ENCODE peak calls at places on chromosomes 7 and 10, in ten cellular contexts. K is T1000; V is GM23338; L is DMS 273 treated with DMSO at 0.1 percent for 48 hours; B is Kasumi-1; O is psoas muscle; Z is ACHN; G is stimulated activated CD4-positive, alpha-beta T cell treated with anti-CD3 and anti-CD28 coated beads, Interleukin-1b, Interleukin-23, amount 100 ng/mL, for 48 hours; P is CD4-positive, alpha-beta T cell; R is ovary. U is an unnamed sample.

GRCh38 chr10:36802523-36803153 is 322.8 kb upstream of the ANKRD30A start:
- DNase-seq in K (no peak), V (no peak), L (peak), B (no peak), O (no peak), Z (no peak), G (no peak), P (no peak), R (no peak), U (no peak)

GRCh38 chr10:17029581-17030271 is 99.9 kb downstream of the CUBN start:
- DNase-seq in K (no peak), V (no peak), L (no peak), B (peak), O (peak), Z (peak), G (peak), P (peak), R (peak), U (peak)

GRCh38 chr10:112970036-112970435 is 20.0 kb downstream of the TCF7L2 start:
- DNase-seq in K (no peak), V (no peak), L (no peak), B (no peak), O (no peak), Z (no peak), G (no peak), P (no peak), R (no peak), U (no peak)

GRCh38 chr7:46948776-46949175 is 633.1 kb downstream of the TNS3 start:
- DNase-seq in K (no peak), V (no peak), L (no peak), B (no peak), O (no peak), Z (no peak), G (no peak), P (no peak), R (no peak), U (no peak)

GRCh38 chr10:77837248-77837924 is 89.2 kb downstream of the DLG5 start:
- DNase-seq in K (peak), V (peak), L (peak), B (peak), O (no peak), Z (peak), G (peak), P (peak), R (no peak), U (peak)

GRCh38 chr10:88994034-88994433 is 3.4 kb downstream of the FAS start:
- DNase-seq in K (no peak), V (no peak), L (no peak), B (no peak), O (no peak), Z (peak), G (no peak), P (no peak), R (no peak), U (no peak)

GRCh38 chr10:6203331-6204062 is 765 bp downstream of the PFKFB3 start:
- DNase-seq in K (peak), V (peak), L (no peak), B (peak), O (peak), Z (peak), G (no peak), P (no peak), R (peak), U (peak)

GRCh38 chr7:155356323-155357105 is 58.8 kb downstream of the INSIG1 start:
- DNase-seq in K (no peak), V (peak), L (no peak), B (peak), O (peak), Z (peak), G (no peak), P (no peak), R (no peak), U (no peak)

GRCh38 chr7:27329917-27330316 is 87.3 kb downstream of the EVX1 start:
- DNase-seq in K (no peak), V (peak), L (no peak), B (peak), O (no peak), Z (no peak), G (no peak), P (no peak), R (no peak), U (no peak)

GRCh38 chr7:8938036-8938435 is 504.6 kb downstream of the NXPH1 start:
- DNase-seq in K (no peak), V (no peak), L (peak), B (no peak), O (no peak), Z (no peak), G (no peak), P (no peak), R (no peak), U (no peak)

GRCh38 chr10:110408203-110408871 is 89.4 kb upstream of the DUSP5 start:
- DNase-seq in K (peak), V (peak), L (no peak), B (no peak), O (no peak), Z (no peak), G (no peak), P (no peak), R (no peak), U (no peak)

GRCh38 chr7:159197066-159197975 is 52.7 kb upstream of the VIPR2 start:
- DNase-seq in K (no peak), V (peak), L (no peak), B (peak), O (no peak), Z (no peak), G (peak), P (peak), R (no peak), U (peak)

GRCh38 chr10:31381766-31382316 is 62.8 kb downstream of the ZEB1 start:
- DNase-seq in K (no peak), V (no peak), L (no peak), B (no peak), O (no peak), Z (no peak), G (no peak), P (no peak), R (no peak), U (no peak)

GRCh38 chr7:114087674-114088539 is 169.1 kb upstream of the PPP1R3A start:
- DNase-seq in K (no peak), V (peak), L (no peak), B (no peak), O (peak), Z (no peak), G (no peak), P (no peak), R (no peak), U (peak)

GRCh38 chr10:63549810-63550209 is 28.6 kb downstream of the REEP3 start:
- DNase-seq in K (no peak), V (no peak), L (peak), B (no peak), O (no peak), Z (no peak), G (no peak), P (no peak), R (no peak), U (no peak)

GRCh38 chr10:24393206-24393605 is 184.3 kb downstream of the KIAA1217 start:
- DNase-seq in K (no peak), V (no peak), L (no peak), B (no peak), O (no peak), Z (no peak), G (no peak), P (no peak), R (no peak), U (no peak)

GRCh38 chr7:122802211-122802833 is 83.9 kb downstream of the CADPS2 start:
- DNase-seq in K (no peak), V (peak), L (no peak), B (no peak), O (no peak), Z (no peak), G (no peak), P (no peak), R (peak), U (no peak)

GRCh38 chr7:28686418-28686800 is 271.7 kb downstream of the TRIL start:
- DNase-seq in K (no peak), V (peak), L (peak), B (no peak), O (no peak), Z (peak), G (no peak), P (no peak), R (peak), U (peak)

GRCh38 chr10:96595741-96596140 is 8.9 kb upstream of the TM9SF3 start:
- DNase-seq in K (no peak), V (no peak), L (no peak), B (no peak), O (no peak), Z (no peak), G (no peak), P (no peak), R (no peak), U (no peak)

GRCh38 chr10:88874271-88874670 is 5.8 kb upstream of the STAMBPL1 start:
- DNase-seq in K (no peak), V (no peak), L (no peak), B (no peak), O (no peak), Z (no peak), G (no peak), P (no peak), R (no peak), U (no peak)

GRCh38 chr7:154857728-154858681 is 144.9 kb downstream of the PAXIP1 start:
- DNase-seq in K (no peak), V (no peak), L (no peak), B (no peak), O (no peak), Z (no peak), G (no peak), P (no peak), R (no peak), U (no peak)

GRCh38 chr10:69801434-69802315 is at the start of gene COL13A1:
- DNase-seq in K (peak), V (peak), L (peak), B (peak), O (peak), Z (peak), G (no peak), P (no peak), R (peak), U (peak)

GRCh38 chr10:52566471-52567246 is 205.9 kb downstream of the MBL2 start:
- DNase-seq in K (no peak), V (peak), L (no peak), B (peak), O (no peak), Z (peak), G (no peak), P (no peak), R (no peak), U (no peak)

GRCh38 chr10:80538481-80539185 is 931 bp downstream of the SH2D4B start:
- DNase-seq in K (no peak), V (no peak), L (no peak), B (no peak), O (no peak), Z (no peak), G (no peak), P (no peak), R (no peak), U (no peak)

GRCh38 chr10:110353244-110354119 is 48.8 kb upstream of the SMNDC1 start:
- DNase-seq in K (peak), V (peak), L (no peak), B (no peak), O (no peak), Z (peak), G (peak), P (peak), R (no peak), U (peak)

GRCh38 chr10:132096223-132096622 is 30.5 kb downstream of the JAKMIP3 start:
- DNase-seq in K (no peak), V (no peak), L (no peak), B (peak), O (no peak), Z (peak), G (no peak), P (no peak), R (no peak), U (no peak)

GRCh38 chr7:78301361-78301760 is 502.8 kb downstream of the PHTF2 start:
- DNase-seq in K (no peak), V (no peak), L (no peak), B (no peak), O (no peak), Z (peak), G (no peak), P (no peak), R (no peak), U (no peak)

GRCh38 chr10:116836087-116836486 is 13.2 kb upstream of the ENO4 start:
- DNase-seq in K (no peak), V (peak), L (no peak), B (no peak), O (no peak), Z (no peak), G (no peak), P (no peak), R (no peak), U (no peak)

GRCh38 chr7:45582868-45583277 is 8.7 kb downstream of the ADCY1 start:
- DNase-seq in K (no peak), V (peak), L (no peak), B (no peak), O (no peak), Z (no peak), G (no peak), P (no peak), R (no peak), U (no peak)

GRCh38 chr10:102621418-102622325 is 22.6 kb upstream of the TRIM8 start:
- DNase-seq in K (no peak), V (no peak), L (no peak), B (no peak), O (peak), Z (no peak), G (no peak), P (no peak), R (no peak), U (no peak)

GRCh38 chr10:111725035-111725434 is 458.5 kb downstream of the GPAM start:
- DNase-seq in K (no peak), V (peak), L (no peak), B (no peak), O (no peak), Z (no peak), G (no peak), P (no peak), R (no peak), U (no peak)

GRCh38 chr7:5445991-5446594 is 22.5 kb upstream of the TNRC18 start:
- DNase-seq in K (no peak), V (no peak), L (peak), B (no peak), O (no peak), Z (no peak), G (no peak), P (no peak), R (no peak), U (no peak)

GRCh38 chr7:5450549-5451327 is 27.1 kb upstream of the TNRC18 start:
- DNase-seq in K (no peak), V (peak), L (peak), B (no peak), O (peak), Z (peak), G (no peak), P (no peak), R (peak), U (peak)

GRCh38 chr7:78578701-78579100 is 780.1 kb downstream of the PHTF2 start:
- DNase-seq in K (no peak), V (peak), L (no peak), B (no peak), O (no peak), Z (no peak), G (no peak), P (no peak), R (no peak), U (no peak)

GRCh38 chr10:1375805-1376170 is 319.6 kb downstream of the WDR37 start:
- DNase-seq in K (no peak), V (no peak), L (no peak), B (no peak), O (no peak), Z (no peak), G (no peak), P (no peak), R (no peak), U (no peak)

GRCh38 chr10:14758994-14759664 is 15.6 kb downstream of the FAM107B start:
- DNase-seq in K (no peak), V (no peak), L (no peak), B (peak), O (no peak), Z (no peak), G (peak), P (no peak), R (no peak), U (peak)

GRCh38 chr7:41886257-41886905 is 183.5 kb upstream of the INHBA start:
- DNase-seq in K (peak), V (no peak), L (no peak), B (peak), O (peak), Z (peak), G (peak), P (no peak), R (peak), U (peak)